ENCODE peak calls at places on chromosomes 2 and 18, in four cellular contexts. I, C, B and A are unnamed samples.

GRCh38 chr2:207716061-207716460 is 4.6 kb downstream of the CCNYL1 start:
- DNase-seq in I (no peak), C (no peak), B (no peak), A (no peak)

GRCh38 chr18:28178720-28179119 is 1.8 kb upstream of the CDH2 start:
- DNase-seq in I (no peak), C (no peak), B (no peak), A (no peak)

GRCh38 chr18:78566065-78566464 is 413.6 kb upstream of the SALL3 start:
- DNase-seq in I (no peak), C (no peak), B (no peak), A (no peak)

GRCh38 chr2:145007673-145008263 is 487.8 kb upstream of the ZEB2 start:
- DNase-seq in I (no peak), C (no peak), B (no peak), A (no peak)

GRCh38 chr2:166128156-166128505 is 311 bp upstream of the SCN1A start:
- DNase-seq in I (no peak), C (no peak), B (no peak), A (no peak)

GRCh38 chr2:137659616-137660015 is 304.7 kb upstream of the HNMT start:
- DNase-seq in I (no peak), C (peak; percentile 23), B (no peak), A (no peak)

GRCh38 chr2:100902833-100903405 is 83.0 kb downstream of the NPAS2 start:
- DNase-seq in I (no peak), C (no peak), B (no peak), A (no peak)

GRCh38 chr18:11163668-11164067 is 14.3 kb upstream of the PIEZO2 start:
- DNase-seq in I (no peak), C (no peak), B (no peak), A (no peak)

GRCh38 chr2:102843759-102844443 is 82.1 kb downstream of the TMEM182 start:
- DNase-seq in I (no peak), C (no peak), B (no peak), A (no peak)

GRCh38 chr2:238528953-238529781 is 102.4 kb downstream of the ASB1 start:
- DNase-seq in I (peak; percentile 55), C (no peak), B (peak; percentile 25), A (no peak)

GRCh38 chr2:148644885-148645134 is 259 bp downstream of the EPC2 start:
- DNase-seq in I (no peak), C (no peak), B (no peak), A (no peak)

GRCh38 chr2:108583903-108584520 is 49.7 kb downstream of the LIMS1 start:
- DNase-seq in I (peak; percentile 70), C (peak; percentile 66), B (no peak), A (peak; percentile 83)

GRCh38 chr2:236001166-236001828 is 166.9 kb downstream of the GBX2 start:
- DNase-seq in I (no peak), C (no peak), B (peak; percentile 78), A (no peak)

GRCh38 chr18:75016025-75016717 is 192.8 kb downstream of the PTGR3 start:
- DNase-seq in I (no peak), C (no peak), B (no peak), A (no peak)

DNA sequence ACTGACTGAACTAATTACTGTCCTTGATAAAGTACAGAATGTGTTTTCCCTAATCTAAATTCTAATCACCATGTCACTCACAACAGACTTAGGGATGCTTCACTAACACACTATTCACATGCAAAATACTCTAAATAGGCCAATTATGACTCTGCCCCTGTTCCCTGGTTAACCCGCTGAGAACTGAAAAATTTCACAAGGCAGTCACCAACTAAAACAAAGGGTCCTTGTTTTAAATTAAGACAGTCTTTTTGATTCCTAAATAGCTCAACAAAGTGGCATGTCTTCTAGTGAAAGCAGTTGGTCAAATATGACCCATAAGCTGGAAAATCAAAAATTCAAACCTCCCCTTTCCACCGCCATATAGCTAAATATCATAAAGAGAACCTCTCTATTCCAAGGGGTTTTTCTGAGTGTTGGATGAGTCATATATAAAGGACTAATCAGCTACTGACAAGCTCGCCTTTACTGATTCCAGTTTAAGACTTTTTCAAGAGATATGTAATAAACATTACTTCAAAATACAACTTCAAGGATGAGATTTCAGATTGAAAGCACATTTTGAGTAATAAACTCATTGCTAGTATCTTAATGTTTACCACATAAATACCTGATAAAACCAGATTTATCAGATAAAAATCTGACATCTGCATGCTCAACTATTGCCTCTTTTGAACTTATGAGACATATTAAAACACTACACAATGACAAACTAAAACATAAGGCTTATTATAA is 235.8 kb downstream of the TCF4 start:
- DNase-seq in I (no peak), C (no peak), B (no peak), A (no peak)
- TF ChIP-seq POLR2AphosphoS5 in I (no peak), C (no peak), B (no peak), A (no peak)

DNA sequence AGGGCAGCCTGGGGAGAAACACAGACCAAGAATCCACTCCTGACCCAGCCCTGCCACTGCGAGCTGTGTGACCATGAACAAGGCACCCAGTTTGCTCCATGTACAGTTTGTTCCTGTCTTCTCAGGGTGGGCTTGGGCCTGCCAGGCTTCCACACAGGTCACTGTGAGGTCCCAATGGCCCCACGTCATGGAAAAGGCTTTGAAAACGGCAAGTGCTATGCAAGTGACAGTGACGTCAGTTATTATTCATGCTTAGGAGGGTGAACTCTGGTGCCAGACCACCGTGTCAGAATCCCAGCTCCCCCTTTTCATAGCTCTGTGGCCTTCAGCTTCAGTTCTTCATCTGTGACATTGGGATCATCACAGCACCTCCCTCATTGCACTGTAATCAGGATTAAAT is 87.1 kb downstream of the TNS1 start:
- DNase-seq in I (no peak), C (no peak), B (no peak), A (peak; percentile 88)
- TF ChIP-seq POLR2AphosphoS5 in I (no peak), C (no peak), B (no peak), A (peak; percentile 76)

DNA sequence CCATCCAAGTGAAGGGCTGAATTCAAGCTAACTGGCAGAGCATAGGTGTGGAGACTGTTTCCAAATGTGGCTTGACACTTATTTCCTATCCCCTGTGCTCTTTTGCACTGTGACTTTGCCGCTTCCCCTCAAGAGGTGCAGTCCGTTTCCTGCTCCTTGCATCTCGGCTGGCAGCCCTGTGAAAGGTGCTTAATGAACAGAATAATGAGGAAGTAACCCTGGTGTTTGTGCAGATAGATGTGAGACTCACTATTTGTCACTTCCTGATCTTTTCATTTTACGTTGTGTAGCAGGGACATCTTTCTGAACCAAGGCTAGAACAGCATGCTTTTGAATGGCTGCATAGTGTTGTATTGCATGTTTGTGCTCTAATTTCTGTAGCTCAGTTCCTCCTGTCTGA is 60.8 kb downstream of the CEP192 start:
- DNase-seq in I (no peak), C (no peak), B (peak; percentile 83), A (no peak)
- TF ChIP-seq POLR2AphosphoS5 in I (no peak), C (no peak), B (no peak), A (no peak)

DNA sequence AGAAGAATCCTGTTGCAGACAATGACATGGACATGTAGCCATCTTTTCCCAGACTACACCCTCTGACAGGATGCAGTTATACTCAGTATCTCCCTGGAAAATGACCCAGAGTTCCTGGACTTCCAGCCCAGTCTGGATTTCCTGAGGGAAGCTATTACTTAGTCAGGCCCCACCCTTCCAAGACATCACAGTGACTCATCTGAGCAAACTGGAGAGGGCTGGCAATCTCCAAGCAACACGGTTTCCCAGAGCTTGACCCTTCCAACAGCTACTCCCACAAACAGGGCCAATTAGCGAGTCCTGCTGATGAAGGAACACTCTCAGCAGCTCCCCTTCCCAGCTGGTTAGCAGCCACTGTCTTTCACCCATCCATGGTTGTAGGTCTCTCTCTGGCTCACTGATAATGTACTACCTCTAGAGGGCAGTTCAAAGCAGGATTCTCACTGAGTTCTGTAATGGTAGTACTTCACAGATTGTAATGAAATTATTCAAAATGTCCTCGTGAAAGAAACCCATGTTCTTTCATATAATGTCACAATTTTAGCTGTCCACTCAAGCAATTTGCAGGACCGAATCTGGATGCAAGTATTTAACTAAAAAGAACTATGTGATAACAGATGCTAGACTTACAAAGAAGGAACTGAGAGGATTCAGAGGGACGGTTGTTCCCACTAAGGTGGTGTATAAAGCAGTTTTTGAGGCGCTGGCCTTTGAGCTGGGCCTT is 110.2 kb downstream of the MDH1 start:
- DNase-seq in I (peak; percentile 11), C (peak; percentile 46), B (no peak), A (peak; percentile 84)
- TF ChIP-seq POLR2AphosphoS5 in I (peak; percentile 19), C (peak; percentile 35), B (no peak), A (no peak)

GRCh38 chr2:66814916-66815315 is 380.0 kb downstream of the MEIS1 start:
- DNase-seq in I (no peak), C (no peak), B (no peak), A (no peak)
- TF ChIP-seq POLR2AphosphoS5 in I (no peak), C (no peak), B (no peak), A (no peak)

GRCh38 chr2:20446917-20447436 is at the start of gene RHOB:
- DNase-seq in I (peak; percentile 99), C (peak; percentile 97), B (peak; percentile 98), A (peak; percentile 100)

GRCh38 chr2:20449501-20450200 is 2.8 kb downstream of the RHOB start:
- DNase-seq in I (no peak), C (no peak), B (no peak), A (peak; percentile 76)

GRCh38 chr2:20447437-20448245 is 767 bp downstream of the RHOB start:
- DNase-seq in I (no peak), C (peak; percentile 57), B (peak; percentile 91), A (peak; percentile 86)

GRCh38 chr2:20450201-20451108 is 3.6 kb downstream of the RHOB start:
- DNase-seq in I (peak; percentile 91), C (peak; percentile 62), B (peak; percentile 54), A (peak; percentile 97)

DNA sequence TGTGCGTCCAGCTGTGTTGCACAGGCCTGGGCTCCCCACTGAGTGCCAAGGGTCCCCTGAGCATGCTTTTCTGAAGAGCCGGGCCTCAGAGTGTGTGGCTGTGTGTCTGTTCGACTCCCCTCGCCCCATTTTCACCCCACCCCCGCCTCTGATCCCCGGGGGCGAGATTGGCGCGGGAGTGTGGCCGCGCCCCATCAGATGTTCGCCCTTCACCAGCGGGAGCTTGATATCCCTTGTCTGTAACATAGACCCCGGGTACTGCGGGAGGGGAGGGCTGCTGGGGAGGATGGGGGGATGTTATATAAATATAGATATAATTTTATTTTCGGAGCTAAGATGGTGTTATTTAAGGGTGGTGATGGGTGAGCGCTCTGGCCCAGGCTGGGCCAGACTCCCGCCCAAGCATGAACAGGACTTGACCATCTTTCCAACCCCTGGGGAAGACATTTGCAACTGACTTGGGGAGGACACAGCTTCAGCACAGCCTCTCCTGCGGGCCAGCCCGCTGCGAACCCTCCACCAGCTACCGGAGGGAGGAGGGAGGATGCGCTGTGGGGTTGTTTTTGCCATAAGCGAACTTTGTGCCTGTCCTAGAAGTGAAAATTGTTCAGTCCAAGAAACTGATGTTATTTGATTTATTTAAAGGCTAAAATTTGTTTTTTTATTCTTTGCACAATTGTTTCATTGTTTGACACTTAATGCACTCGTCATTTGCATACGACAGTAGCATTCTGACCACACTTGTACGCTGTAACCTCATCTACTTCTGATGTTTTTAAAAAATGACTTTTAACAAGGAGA is 1.6 kb downstream of the RHOB start:
- DNase-seq in I (no peak), C (no peak), B (peak; percentile 79), A (peak; percentile 73)
- TF ChIP-seq POLR2AphosphoS5 in I (peak; percentile 1), C (peak; percentile 71), B (no peak), A (peak; percentile 51)

DNA sequence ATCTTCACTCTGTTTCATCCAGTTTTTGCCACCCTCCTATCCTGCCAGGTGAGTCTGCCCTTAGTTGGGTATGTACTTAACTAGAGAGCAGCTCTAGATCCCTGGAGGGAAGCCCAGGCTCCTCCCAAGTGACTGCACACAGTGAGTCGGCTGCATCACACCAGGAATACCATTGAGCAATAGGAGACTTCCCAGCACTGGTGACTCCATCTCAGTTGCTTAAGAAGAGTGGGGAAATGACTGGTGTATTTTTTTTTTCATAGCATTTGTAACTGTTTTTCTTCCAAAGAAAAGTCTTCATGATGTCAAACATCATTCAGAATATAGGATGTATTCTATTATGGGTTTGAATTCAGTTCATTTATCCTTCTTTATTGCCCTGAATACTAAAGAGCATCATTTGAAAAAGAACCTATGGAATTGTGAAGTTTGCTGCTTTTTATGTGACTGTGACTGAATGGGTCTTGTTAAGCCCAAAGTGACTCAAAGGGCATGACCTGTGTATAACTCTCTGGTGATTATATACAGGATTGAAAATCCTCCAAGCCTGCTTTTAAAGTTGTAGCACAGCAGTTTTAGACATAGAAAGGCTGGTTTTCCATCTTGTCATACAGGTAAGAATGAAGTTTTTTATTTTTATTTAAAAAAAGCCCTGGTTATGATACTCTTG is 84.3 kb downstream of the MAP3K20 start:
- DNase-seq in I (peak; percentile 76), C (peak; percentile 74), B (peak; percentile 82), A (peak; percentile 98)
- TF ChIP-seq POLR2AphosphoS5 in I (peak; percentile 64), C (peak; percentile 81), B (no peak), A (peak; percentile 79)